ENCODE peak calls at places on chromosomes 4 and X, in five cellular contexts. J is mucosa of descending colon, C is lower leg skin, Q is A549, N is CD14-positive monocyte. U is an unnamed sample.

GRCh38 chr4:39319678-39320077 is 46.5 kb downstream of the RFC1 start:
- DNase-seq in J (no peak), C (no peak), Q (peak; percentile 28), N (no peak), U (no peak)

GRCh38 chr4:26418850-26419249 is 71.4 kb downstream of the CCKAR start:
- DNase-seq in J (no peak), C (no peak), Q (no peak), N (no peak), U (no peak)

GRCh38 chr4:65665951-65666523 is 4.3 kb downstream of the EPHA5 start:
- DNase-seq in J (no peak), C (no peak), Q (no peak), N (no peak), U (no peak)

GRCh38 chrX:46953137-46953527 is 40.9 kb downstream of the JADE3 start:
- DNase-seq in J (no peak), C (no peak), Q (no peak), N (no peak), U (peak; percentile 35)

GRCh38 chr4:102687373-102687981 is 73.3 kb downstream of the MANBA start:
- DNase-seq in J (no peak), C (no peak), Q (peak; percentile 1), N (no peak), U (peak; percentile 26)

GRCh38 chr4:85728471-85728870 is 253.5 kb downstream of the ARHGAP24 start:
- DNase-seq in J (no peak), C (no peak), Q (no peak), N (no peak), U (no peak)

GRCh38 chr4:1564535-1565375 is 119.4 kb downstream of the FAM53A start:
- DNase-seq in J (peak; percentile 34), C (no peak), Q (no peak), N (no peak), U (no peak)

GRCh38 chrX:108072746-108073145 is 18.6 kb downstream of the PSMD10 start:
- DNase-seq in J (no peak), C (no peak), Q (no peak), N (no peak), U (no peak)

GRCh38 chrX:16528620-16529019 is 121.3 kb upstream of the S100G start:
- DNase-seq in J (no peak), C (no peak), Q (no peak), N (no peak), U (no peak)

GRCh38 chr4:60724623-60725022 is 475.5 kb upstream of the ADGRL3 start:
- DNase-seq in J (no peak), C (no peak), Q (no peak), N (no peak), U (no peak)

GRCh38 chrX:20623448-20623847 is 356.7 kb upstream of the RPS6KA3 start:
- DNase-seq in J (no peak), C (no peak), Q (peak; percentile 4), N (no peak), U (no peak)

GRCh38 chrX:68511255-68511654 is 12.4 kb downstream of the YIPF6 start:
- DNase-seq in J (no peak), C (no peak), Q (peak; percentile 7), N (peak; percentile 44), U (peak; percentile 59)

GRCh38 chr4:3257125-3257690 is 8.2 kb downstream of the MSANTD1 start:
- DNase-seq in J (peak; percentile 60), C (peak; percentile 80), Q (no peak), N (no peak), U (no peak)

GRCh38 chr4:80492761-80493160 is 157.2 kb downstream of the CFAP299 start:
- DNase-seq in J (no peak), C (no peak), Q (no peak), N (no peak), U (no peak)

GRCh38 chr4:122117743-122118142 is 34.4 kb upstream of the BLTP1 start:
- DNase-seq in J (no peak), C (no peak), Q (no peak), N (no peak), U (no peak)

GRCh38 chrX:27838176-27838575 is 30.4 kb downstream of the MAGEB10 start:
- DNase-seq in J (no peak), C (no peak), Q (no peak), N (no peak), U (no peak)

GRCh38 chr4:791866-792630 is 33.9 kb downstream of the CPLX1 start:
- DNase-seq in J (peak; percentile 71), C (no peak), Q (no peak), N (no peak), U (peak; percentile 64)

GRCh38 chr4:3879681-3880594 is 113.8 kb downstream of the ADRA2C start:
- DNase-seq in J (no peak), C (peak; percentile 78), Q (no peak), N (no peak), U (peak; percentile 53)

GRCh38 chrX:146456058-146456457 is 353.5 kb upstream of the CXorf51B start:
- DNase-seq in J (no peak), C (no peak), Q (no peak), N (no peak), U (no peak)

GRCh38 chrX:71058116-71058515 is 10.0 kb downstream of the SNX12 start:
- DNase-seq in J (no peak), C (no peak), Q (no peak), N (no peak), U (no peak)

GRCh38 chr4:128823025-128823661 is 13.6 kb downstream of the JADE1 start:
- DNase-seq in J (no peak), C (no peak), Q (peak; percentile 21), N (no peak), U (no peak)

GRCh38 chrX:105745863-105746262 is 76.5 kb upstream of the NRK start:
- DNase-seq in J (no peak), C (no peak), Q (no peak), N (no peak), U (no peak)

GRCh38 chr4:126583509-126583908 is 1049.2 kb upstream of the INTU start:
- DNase-seq in J (no peak), C (no peak), Q (no peak), N (no peak), U (no peak)

GRCh38 chr4:99300934-99301333 is 10.1 kb upstream of the ADH1A start:
- DNase-seq in J (peak; percentile 57), C (peak; percentile 96), Q (no peak), N (no peak), U (no peak)

GRCh38 chr4:181078236-181078635 is 1165.0 kb upstream of the TENM3 start:
- DNase-seq in J (no peak), C (no peak), Q (no peak), N (no peak), U (no peak)

GRCh38 chr4:81491943-81492342 is 20.2 kb upstream of the RASGEF1B start:
- DNase-seq in J (no peak), C (no peak), Q (no peak), N (no peak), U (no peak)

GRCh38 chr4:151409470-151410313 is 716 bp downstream of the FHIP1A start:
- DNase-seq in J (peak; percentile 68), C (peak; percentile 87), Q (no peak), N (no peak), U (peak; percentile 37)

GRCh38 chr4:151407466-151408379 is 1.3 kb upstream of the FHIP1A start:
- DNase-seq in J (peak; percentile 70), C (no peak), Q (no peak), N (peak; percentile 63), U (peak; percentile 78)

GRCh38 chr4:151408380-151408629 is 671 bp upstream of the FHIP1A start:
- DNase-seq in J (no peak), C (no peak), Q (no peak), N (no peak), U (no peak)

GRCh38 chr4:151407018-151407417 is 2.0 kb upstream of the FHIP1A start:
- DNase-seq in J (no peak), C (no peak), Q (no peak), N (no peak), U (no peak)

DNA sequence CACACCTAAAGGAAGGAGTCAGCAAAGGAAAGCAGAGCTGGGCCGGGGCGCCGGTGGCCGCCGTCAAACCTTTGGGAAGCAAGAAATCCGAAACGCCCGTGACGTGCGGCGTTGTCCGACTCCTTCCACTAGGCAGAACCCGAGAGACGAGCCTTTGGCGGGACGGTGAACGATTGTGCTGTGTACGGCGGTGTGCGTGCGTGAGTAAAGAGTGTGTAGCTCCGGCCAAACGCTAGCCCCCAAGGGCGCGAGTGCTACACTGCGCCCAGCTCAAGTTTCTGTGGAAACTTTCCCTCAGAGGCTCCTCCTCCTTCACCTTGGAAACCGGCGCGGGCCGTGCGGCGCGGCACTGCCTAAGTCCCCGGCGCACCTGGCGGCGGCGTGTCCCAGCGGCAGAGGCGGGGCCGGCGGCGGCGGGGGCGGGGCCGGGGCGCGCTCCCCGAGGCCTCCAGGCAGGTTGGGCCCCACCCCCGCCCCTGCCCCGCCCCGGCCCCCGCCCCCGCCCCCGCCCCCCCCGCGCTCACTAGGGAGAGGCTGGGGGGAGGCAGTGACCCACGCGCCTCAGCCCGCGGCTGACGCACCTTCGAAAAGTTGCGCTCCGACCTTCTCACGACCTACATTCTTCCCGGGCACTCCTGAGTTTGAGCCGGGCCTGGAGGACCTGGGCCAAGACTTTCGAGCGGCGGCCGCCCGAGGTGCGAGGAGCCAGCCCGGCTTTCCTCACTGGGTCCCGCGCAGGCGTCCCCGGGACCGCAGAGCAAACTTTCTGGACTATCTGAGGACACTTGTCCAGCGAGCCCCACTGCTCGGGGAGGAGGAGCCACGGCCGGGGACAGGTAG is at the start of gene FHIP1A:
- DNase-seq in J (peak; percentile 94), C (peak; percentile 95), Q (peak; percentile 46), N (peak; percentile 45), U (peak; percentile 88)
- TF ChIP-seq CTCF in J (no peak), C (no peak), Q (no peak), N (no peak), U (no peak)

DNA sequence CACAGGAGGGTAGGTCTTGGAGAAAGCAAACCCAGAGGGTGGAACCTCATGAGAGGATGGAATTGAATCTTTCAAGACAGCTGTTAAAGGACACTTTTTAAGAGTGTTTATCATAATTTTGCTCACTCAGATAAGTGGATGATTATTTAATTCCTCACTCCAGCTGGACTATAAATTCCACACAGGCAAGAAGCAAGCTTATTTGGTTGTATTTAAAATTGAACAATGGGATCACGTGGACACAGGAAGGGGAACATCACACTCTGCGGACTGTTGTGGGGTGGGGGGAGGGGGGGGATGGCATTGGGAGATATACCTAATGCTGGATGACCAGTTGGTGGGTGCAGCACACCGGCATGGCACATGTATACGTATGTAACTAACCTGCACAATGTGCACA is 116.3 kb downstream of the DHRSX start:
- DNase-seq in J (no peak), C (no peak), Q (no peak), N (no peak), U (no peak)
- TF ChIP-seq CTCF in J (no peak), C (no peak), Q (no peak), N (no peak), U (no peak)

GRCh38 chr4:118308306-118309030 is 44.3 kb downstream of the PRSS12 start:
- DNase-seq in J (no peak), C (no peak), Q (no peak), N (no peak), U (no peak)
- TF ChIP-seq CTCF in J (no peak), C (no peak), Q (no peak), N (no peak), U (no peak)

GRCh38 chr4:136637071-136637777 is 895.1 kb downstream of the PCDH18 start:
- DNase-seq in J (no peak), C (no peak), Q (no peak), N (no peak), U (peak; percentile 27)
- TF ChIP-seq CTCF in J (no peak), C (no peak), Q (peak; percentile 39), N (no peak), U (peak; percentile 33)

DNA sequence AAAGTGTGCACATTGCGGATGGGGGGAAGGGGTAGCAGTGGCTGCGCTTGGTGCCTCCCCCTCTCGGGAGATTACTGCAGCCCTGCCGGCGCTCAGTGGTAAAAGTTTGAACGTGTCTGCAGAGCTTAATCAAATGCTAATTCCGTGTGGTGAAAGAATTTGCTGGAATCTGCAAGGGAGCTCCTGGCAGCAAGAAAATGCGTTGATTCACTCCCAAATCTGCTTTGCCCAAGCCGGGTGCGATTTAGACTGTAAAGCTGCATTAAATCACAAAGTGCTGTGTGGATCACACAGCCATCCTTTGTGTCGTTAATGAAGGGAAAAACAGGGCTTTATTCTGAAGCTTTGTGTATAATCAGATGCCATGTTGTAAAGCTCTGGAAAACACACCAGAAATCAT is 444.1 kb downstream of the BCOR start:
- DNase-seq in J (no peak), C (no peak), Q (no peak), N (no peak), U (no peak)
- TF ChIP-seq CTCF in J (no peak), C (no peak), Q (no peak), N (no peak), U (no peak)